ENCODE peak calls at places on chromosomes 2 and 18, in seven cellular contexts. S is dorsolateral prefrontal cortex, D is body of pancreas, V is WERI-Rb-1, H is nephron progenitor cell, I is hypothalamus, T is stomach. P is an unnamed sample.

GRCh38 chr18:13577091-13577697 is 149.2 kb downstream of the FAM210A start:
- DNase-seq in S (no peak), D (no peak), V (no peak), H (no peak), I (no peak), T (no peak), P (peak; percentile 17)

GRCh38 chr2:53594586-53594918 is 173.1 kb upstream of the CHAC2 start:
- DNase-seq in S (no peak), D (no peak), V (no peak), H (no peak), I (no peak), T (no peak), P (no peak)

GRCh38 chr18:8362863-8363262 is 246.4 kb upstream of the RAB12 start:
- DNase-seq in S (no peak), D (no peak), V (no peak), H (no peak), I (no peak), T (no peak), P (no peak)

GRCh38 chr2:6264198-6264597 is 572.0 kb downstream of the SOX11 start:
- DNase-seq in S (no peak), D (no peak), V (no peak), H (no peak), I (no peak), T (no peak), P (no peak)

GRCh38 chr2:158507679-158508078 is 50.9 kb downstream of the PKP4 start:
- DNase-seq in S (no peak), D (no peak), V (no peak), H (no peak), I (no peak), T (no peak), P (no peak)

GRCh38 chr2:33494155-33494779 is 17.8 kb downstream of the RASGRP3 start:
- DNase-seq in S (no peak), D (no peak), V (no peak), H (no peak), I (no peak), T (no peak), P (no peak)

GRCh38 chr2:56681659-56682396 is 498.0 kb downstream of the CCDC85A start:
- DNase-seq in S (no peak), D (no peak), V (no peak), H (no peak), I (no peak), T (no peak), P (no peak)

GRCh38 chr18:28204154-28204553 is 27.2 kb upstream of the CDH2 start:
- DNase-seq in S (no peak), D (no peak), V (no peak), H (no peak), I (no peak), T (no peak), P (no peak)

GRCh38 chr18:77146249-77147080 is 13.9 kb upstream of the MBP start:
- DNase-seq in S (no peak), D (no peak), V (no peak), H (no peak), I (no peak), T (no peak), P (no peak)

GRCh38 chr2:96623116-96623515 is 15.0 kb downstream of the KANSL3 start:
- DNase-seq in S (no peak), D (no peak), V (no peak), H (no peak), I (no peak), T (no peak), P (no peak)

GRCh38 chr2:182018218-182018617 is 32.6 kb downstream of the PPP1R1C start:
- DNase-seq in S (no peak), D (no peak), V (no peak), H (no peak), I (no peak), T (no peak), P (no peak)

GRCh38 chr2:35585972-35586371 is 769.6 kb upstream of the CRIM1 start:
- DNase-seq in S (no peak), D (no peak), V (no peak), H (no peak), I (no peak), T (no peak), P (no peak)

GRCh38 chr2:194826241-194826640 is 830.8 kb upstream of the SLC39A10 start:
- DNase-seq in S (no peak), D (no peak), V (no peak), H (no peak), I (no peak), T (no peak), P (no peak)

GRCh38 chr18:44835555-44836156 is 155.0 kb downstream of the SETBP1 start:
- DNase-seq in S (no peak), D (peak; percentile 64), V (no peak), H (no peak), I (no peak), T (no peak), P (no peak)

GRCh38 chr18:74331404-74331803 is 15.8 kb downstream of the C18orf63 start:
- DNase-seq in S (no peak), D (no peak), V (no peak), H (no peak), I (no peak), T (no peak), P (peak; percentile 18)

P was measured in small intestine.